ENCODE peak calls at places on chromosomes 4 and X, in eight cellular contexts. P is K562, R is Peyer's patch, E is A549, C is lower leg skin, V is NB4, H is uterus, S is GM12891. Y is an unnamed sample.

GRCh38 chr4:103375278-103375677 is 177.1 kb upstream of the CENPE start:
- DNase-seq in R (no peak), C (no peak), V (no peak), S (no peak), E (no peak), P (no peak), H (no peak), Y (peak; percentile 16)

GRCh38 chr4:39555472-39555871 is 28.2 kb upstream of the UGDH start:
- DNase-seq in H (no peak), R (no peak), E (no peak), P (no peak), C (no peak), S (no peak), V (no peak), Y (no peak)

GRCh38 chr4:48295116-48295515 is 25.5 kb upstream of the TEC start:
- DNase-seq in C (no peak), S (no peak), E (no peak), P (no peak), V (no peak), H (no peak), R (no peak), Y (no peak)

GRCh38 chrX:68375803-68376202 is 57.5 kb downstream of the OPHN1 start:
- DNase-seq in P (no peak), R (no peak), E (no peak), H (no peak), S (no peak), C (no peak), V (no peak), Y (no peak)

GRCh38 chrX:31258163-31258562 is 186.3 kb upstream of the FTHL17 start:
- DNase-seq in S (no peak), E (no peak), C (no peak), P (no peak), H (no peak), R (no peak), V (no peak), Y (no peak)

GRCh38 chr4:152613841-152614240 is 66.0 kb downstream of the TMEM154 start:
- DNase-seq in E (no peak), V (no peak), H (no peak), P (no peak), C (no peak), R (no peak), S (no peak), Y (no peak)

GRCh38 chr4:48780867-48781219 is 764 bp upstream of the FRYL start:
- DNase-seq in R (no peak), E (no peak), H (peak; percentile 57), P (no peak), C (no peak), S (no peak), V (peak; percentile 59), Y (no peak)

GRCh38 chr4:20017439-20017838 is 234.3 kb upstream of the SLIT2 start:
- DNase-seq in P (no peak), S (no peak), C (no peak), R (no peak), E (no peak), H (no peak), V (no peak), Y (no peak)

GRCh38 chr4:145829629-145830395 is 108.8 kb downstream of the ZNF827 start:
- DNase-seq in E (no peak), P (no peak), V (no peak), S (no peak), H (no peak), R (no peak), C (no peak), Y (no peak)

GRCh38 chrX:5068550-5068949 is 1160.1 kb downstream of the NLGN4X start:
- DNase-seq in E (no peak), S (no peak), P (no peak), R (no peak), C (no peak), H (no peak), V (no peak), Y (no peak)

GRCh38 chr4:145779319-145779801 is 99.4 kb downstream of the C4orf51 start:
- DNase-seq in S (no peak), R (no peak), C (no peak), P (no peak), H (no peak), V (no peak), E (no peak), Y (no peak)

GRCh38 chr4:40335508-40335860 is 351 bp downstream of the CHRNA9 start:
- DNase-seq in P (no peak), S (no peak), R (no peak), C (no peak), E (peak; percentile 43), V (no peak), H (no peak), Y (no peak)

GRCh38 chr4:21769404-21770147 is 179.0 kb downstream of the KCNIP4 start:
- DNase-seq in H (no peak), C (no peak), S (no peak), R (no peak), P (no peak), E (peak; percentile 26), V (no peak), Y (no peak)

DNA sequence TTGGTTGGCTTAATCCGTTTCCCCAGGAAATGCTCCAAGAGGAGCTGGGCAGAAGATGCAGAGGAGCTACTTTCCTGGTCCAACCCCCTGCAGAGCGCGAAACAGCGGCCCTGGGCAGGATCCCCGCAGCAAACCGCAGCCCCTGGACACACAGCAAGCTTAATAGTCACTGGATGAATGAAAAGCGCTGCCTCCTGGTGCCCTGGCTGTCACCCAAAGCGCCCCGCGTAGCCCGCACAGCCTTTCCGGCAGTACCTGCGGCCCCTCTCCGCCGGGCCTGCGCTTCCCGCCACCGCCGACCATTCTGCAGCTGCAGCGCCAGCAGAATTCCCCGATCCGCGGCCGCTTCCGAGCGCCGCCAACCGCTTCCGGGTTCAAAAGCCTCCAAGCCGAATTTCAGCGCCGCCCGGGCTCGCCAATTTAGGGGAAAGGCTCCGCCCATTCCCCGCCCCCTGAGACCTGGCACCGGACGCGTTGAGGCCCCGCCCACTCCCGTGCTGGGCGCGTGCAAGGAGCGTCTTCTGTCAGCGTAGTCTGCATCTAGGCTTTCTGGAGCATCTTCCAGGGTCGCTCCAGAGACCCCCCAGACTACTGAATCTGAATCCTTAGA is at the start of gene HPF1:
- DNase-seq in P (peak; percentile 97), S (peak; percentile 88), E (peak; percentile 83), C (peak; percentile 99), R (peak; percentile 97), V (peak; percentile 92), H (peak; percentile 93), Y (peak; percentile 63)
- TF ChIP-seq POLR2A in P (peak; percentile 72), S (no peak), E (peak; percentile 63), C (no peak), R (no peak), V (peak; percentile 18), H (peak; percentile 35), Y (peak; percentile 51)

GRCh38 chr4:68129793-68130192 is at the start of gene TMPRSS11F:
- DNase-seq in C (no peak), E (no peak), S (no peak), V (peak; percentile 1), P (peak; percentile 37), H (no peak), R (no peak), Y (no peak)
- TF ChIP-seq POLR2A in C (no peak), E (no peak), S (no peak), V (no peak), P (no peak), H (no peak), R (no peak), Y (no peak)

GRCh38 chrX:1876041-1876440 is 261.2 kb downstream of the ASMT start:
- DNase-seq in V (no peak), H (no peak), R (no peak), C (no peak), E (no peak), S (no peak), P (no peak), Y (no peak)

GRCh38 chrX:1874899-1875298 is 260.0 kb downstream of the ASMT start:
- DNase-seq in R (no peak), E (no peak), C (no peak), P (no peak), V (no peak), H (no peak), S (no peak), Y (no peak)

GRCh38 chrX:1874416-1874815 is 259.6 kb downstream of the ASMT start:
- DNase-seq in S (no peak), H (no peak), C (no peak), E (no peak), R (no peak), P (no peak), V (no peak), Y (no peak)

GRCh38 chrX:1873671-1874070 is 258.8 kb downstream of the ASMT start:
- DNase-seq in V (no peak), E (no peak), C (no peak), P (no peak), H (no peak), S (no peak), R (no peak), Y (no peak)

GRCh38 chrX:1877780-1878179 is 262.9 kb downstream of the ASMT start:
- DNase-seq in E (no peak), V (no peak), S (no peak), P (no peak), R (no peak), H (no peak), C (no peak), Y (no peak)
- TF ChIP-seq POLR2A in E (no peak), V (no peak), S (no peak), P (no peak), R (no peak), H (no peak), C (no peak), Y (no peak)

DNA sequence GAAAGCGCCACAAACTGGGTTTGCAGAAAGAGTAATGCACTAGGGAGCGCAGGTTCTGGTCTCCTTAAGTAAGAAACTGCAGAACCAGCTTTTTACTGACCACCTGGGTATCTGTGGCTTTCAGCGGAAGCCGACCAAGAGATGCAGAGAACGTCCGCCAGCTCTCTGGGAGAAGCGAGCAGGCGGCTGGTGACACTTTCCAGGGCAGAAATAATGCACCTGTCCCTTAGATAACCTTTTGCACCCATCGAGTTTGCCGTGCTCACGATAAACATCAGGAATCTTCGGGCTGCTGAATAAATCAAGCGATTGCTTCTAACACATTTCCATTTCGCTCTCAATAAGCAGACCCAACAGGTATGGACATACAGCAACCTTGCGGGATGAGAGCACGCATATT is 3.5 kb downstream of the ATOH1 start:
- DNase-seq in H (no peak), S (no peak), R (peak; percentile 51), E (no peak), P (no peak), C (no peak), V (no peak), Y (no peak)
- TF ChIP-seq POLR2A in H (no peak), S (no peak), R (peak; percentile 17), E (no peak), P (no peak), C (no peak), V (no peak), Y (no peak)